ENCODE peak calls at places on chromosomes 16 and 17, in seven cellular contexts. One of them, this sample, is unnamed.

GRCh38 chr17:2385240-2386202 is 15.3 kb downstream of the MNT start:
- DNase-seq in CD8-positive, alpha-beta T cell: no peak
- DNase-seq in neural progenitor cell: no peak
- DNase-seq in mesendoderm: no peak
- DNase-seq in H9: no peak
- DNase-seq in Peyer's patch: no peak
- DNase-seq in dorsolateral prefrontal cortex: no peak
- DNase-seq in this sample: no peak

GRCh38 chr16:49608801-49609200 is 235.2 kb downstream of the C16orf78 start:
- DNase-seq in CD8-positive, alpha-beta T cell: no peak
- DNase-seq in neural progenitor cell: peak; percentile 53
- DNase-seq in mesendoderm: peak; percentile 78
- DNase-seq in H9: peak; percentile 50
- DNase-seq in Peyer's patch: no peak
- DNase-seq in dorsolateral prefrontal cortex: no peak
- DNase-seq in this sample: no peak

GRCh38 chr17:13106171-13106570 is 88.3 kb upstream of the ELAC2 start:
- DNase-seq in CD8-positive, alpha-beta T cell: no peak
- DNase-seq in neural progenitor cell: no peak
- DNase-seq in mesendoderm: no peak
- DNase-seq in H9: no peak
- DNase-seq in Peyer's patch: no peak
- DNase-seq in dorsolateral prefrontal cortex: no peak
- DNase-seq in this sample: no peak

GRCh38 chr17:1351275-1351674 is 48.7 kb downstream of the YWHAE start:
- DNase-seq in CD8-positive, alpha-beta T cell: no peak
- DNase-seq in neural progenitor cell: no peak
- DNase-seq in mesendoderm: no peak
- DNase-seq in H9: no peak
- DNase-seq in Peyer's patch: peak; percentile 30
- DNase-seq in dorsolateral prefrontal cortex: no peak
- DNase-seq in this sample: no peak

GRCh38 chr17:73585583-73585982 is 58.7 kb downstream of the SDK2 start:
- DNase-seq in CD8-positive, alpha-beta T cell: no peak
- DNase-seq in neural progenitor cell: no peak
- DNase-seq in mesendoderm: peak; percentile 57
- DNase-seq in H9: peak; percentile 62
- DNase-seq in Peyer's patch: no peak
- DNase-seq in dorsolateral prefrontal cortex: no peak
- DNase-seq in this sample: no peak

GRCh38 chr16:52741386-52741785 is 194.4 kb upstream of the TOX3 start:
- DNase-seq in CD8-positive, alpha-beta T cell: no peak
- DNase-seq in neural progenitor cell: peak; percentile 59
- DNase-seq in mesendoderm: peak; percentile 19
- DNase-seq in H9: peak; percentile 65
- DNase-seq in Peyer's patch: no peak
- DNase-seq in dorsolateral prefrontal cortex: no peak
- DNase-seq in this sample: no peak

GRCh38 chr16:80894091-80894490 is 89.7 kb upstream of the CDYL2 start:
- DNase-seq in CD8-positive, alpha-beta T cell: no peak
- DNase-seq in neural progenitor cell: no peak
- DNase-seq in mesendoderm: no peak
- DNase-seq in H9: no peak
- DNase-seq in Peyer's patch: no peak
- DNase-seq in dorsolateral prefrontal cortex: no peak
- DNase-seq in this sample: no peak

GRCh38 chr16:2520784-2521577 is 810 bp downstream of the AMDHD2 start:
- DNase-seq in CD8-positive, alpha-beta T cell: peak; percentile 59
- DNase-seq in neural progenitor cell: peak; percentile 53
- DNase-seq in mesendoderm: peak; percentile 68
- DNase-seq in H9: peak; percentile 45
- DNase-seq in Peyer's patch: peak; percentile 90
- DNase-seq in dorsolateral prefrontal cortex: no peak
- DNase-seq in this sample: peak; percentile 50

GRCh38 chr16:66422366-66422765 is 4.7 kb upstream of the BEAN1 start:
- DNase-seq in CD8-positive, alpha-beta T cell: no peak
- DNase-seq in neural progenitor cell: no peak
- DNase-seq in mesendoderm: no peak
- DNase-seq in H9: no peak
- DNase-seq in Peyer's patch: peak; percentile 40
- DNase-seq in dorsolateral prefrontal cortex: no peak
- DNase-seq in this sample: no peak

GRCh38 chr17:2952174-2952845 is 111.1 kb downstream of the OR1D5 start:
- DNase-seq in CD8-positive, alpha-beta T cell: no peak
- DNase-seq in neural progenitor cell: no peak
- DNase-seq in mesendoderm: no peak
- DNase-seq in H9: peak; percentile 16
- DNase-seq in Peyer's patch: peak; percentile 2
- DNase-seq in dorsolateral prefrontal cortex: no peak
- DNase-seq in this sample: no peak

GRCh38 chr16:55367301-55367745 is 43.3 kb downstream of the IRX6 start:
- DNase-seq in CD8-positive, alpha-beta T cell: no peak
- DNase-seq in neural progenitor cell: no peak
- DNase-seq in mesendoderm: no peak
- DNase-seq in H9: no peak
- DNase-seq in Peyer's patch: no peak
- DNase-seq in dorsolateral prefrontal cortex: no peak
- DNase-seq in this sample: no peak

GRCh38 chr17:16922386-16923096 is 49.4 kb downstream of the TNFRSF13B start:
- DNase-seq in CD8-positive, alpha-beta T cell: no peak
- DNase-seq in neural progenitor cell: no peak
- DNase-seq in mesendoderm: peak; percentile 47
- DNase-seq in H9: no peak
- DNase-seq in Peyer's patch: peak; percentile 26
- DNase-seq in dorsolateral prefrontal cortex: no peak
- DNase-seq in this sample: no peak

GRCh38 chr17:77407321-77408277 is 266.8 kb downstream of the SEC14L1 start:
- DNase-seq in CD8-positive, alpha-beta T cell: no peak
- DNase-seq in neural progenitor cell: no peak
- DNase-seq in mesendoderm: no peak
- DNase-seq in H9: no peak
- DNase-seq in Peyer's patch: no peak
- DNase-seq in dorsolateral prefrontal cortex: no peak
- DNase-seq in this sample: no peak
- H3K27ac ChIP-seq in CD8-positive, alpha-beta T cell: no peak overlapping the region
- H3K27ac ChIP-seq in neural progenitor cell: no peak overlapping the region
- H3K27ac ChIP-seq in mesendoderm: no peak overlapping the region
- H3K27ac ChIP-seq in H9: no peak overlapping the region
- H3K27ac ChIP-seq in Peyer's patch: peak overlapping the region; percentile 84
- H3K27ac ChIP-seq in dorsolateral prefrontal cortex: no peak overlapping the region
- H3K27ac ChIP-seq in this sample: peak overlapping the region; percentile 92

GRCh38 chr16:67518676-67519075 is 10.0 kb upstream of the RIPOR1 start:
- DNase-seq in CD8-positive, alpha-beta T cell: no peak
- DNase-seq in neural progenitor cell: no peak
- DNase-seq in mesendoderm: no peak
- DNase-seq in H9: no peak
- DNase-seq in Peyer's patch: no peak
- DNase-seq in dorsolateral prefrontal cortex: no peak
- DNase-seq in this sample: no peak
- H3K27ac ChIP-seq in CD8-positive, alpha-beta T cell: no peak overlapping the region
- H3K27ac ChIP-seq in neural progenitor cell: no peak overlapping the region
- H3K27ac ChIP-seq in mesendoderm: no peak overlapping the region
- H3K27ac ChIP-seq in H9: no peak overlapping the region
- H3K27ac ChIP-seq in Peyer's patch: no peak overlapping the region
- H3K27ac ChIP-seq in dorsolateral prefrontal cortex: no peak overlapping the region
- H3K27ac ChIP-seq in this sample: no peak overlapping the region

GRCh38 chr16:57042157-57043111 is 49.9 kb upstream of the CPNE2 start:
- DNase-seq in CD8-positive, alpha-beta T cell: peak; percentile 66
- DNase-seq in neural progenitor cell: no peak
- DNase-seq in mesendoderm: no peak
- DNase-seq in H9: no peak
- DNase-seq in Peyer's patch: peak; percentile 77
- DNase-seq in dorsolateral prefrontal cortex: no peak
- DNase-seq in this sample: no peak
- H3K27ac ChIP-seq in CD8-positive, alpha-beta T cell: peak overlapping the region; percentile 53
- H3K27ac ChIP-seq in neural progenitor cell: no peak overlapping the region
- H3K27ac ChIP-seq in mesendoderm: no peak overlapping the region
- H3K27ac ChIP-seq in H9: no peak overlapping the region
- H3K27ac ChIP-seq in Peyer's patch: peak overlapping the region; percentile 40
- H3K27ac ChIP-seq in dorsolateral prefrontal cortex: no peak overlapping the region
- H3K27ac ChIP-seq in this sample: peak overlapping the region; percentile 88

GRCh38 chr16:53817812-53818211 is 113.9 kb downstream of the FTO start:
- DNase-seq in CD8-positive, alpha-beta T cell: no peak
- DNase-seq in neural progenitor cell: no peak
- DNase-seq in mesendoderm: no peak
- DNase-seq in H9: no peak
- DNase-seq in Peyer's patch: no peak
- DNase-seq in dorsolateral prefrontal cortex: no peak
- DNase-seq in this sample: no peak
- H3K27ac ChIP-seq in CD8-positive, alpha-beta T cell: no peak overlapping the region
- H3K27ac ChIP-seq in neural progenitor cell: no peak overlapping the region
- H3K27ac ChIP-seq in mesendoderm: no peak overlapping the region
- H3K27ac ChIP-seq in H9: no peak overlapping the region
- H3K27ac ChIP-seq in Peyer's patch: no peak overlapping the region
- H3K27ac ChIP-seq in dorsolateral prefrontal cortex: no peak overlapping the region
- H3K27ac ChIP-seq in this sample: no peak overlapping the region

GRCh38 chr17:42402121-42402516 is 13.9 kb upstream of the STAT3 start:
- DNase-seq in CD8-positive, alpha-beta T cell: no peak
- DNase-seq in neural progenitor cell: no peak
- DNase-seq in mesendoderm: no peak
- DNase-seq in H9: no peak
- DNase-seq in Peyer's patch: peak; percentile 77
- DNase-seq in dorsolateral prefrontal cortex: no peak
- DNase-seq in this sample: no peak
- H3K27ac ChIP-seq in CD8-positive, alpha-beta T cell: no peak overlapping the region
- H3K27ac ChIP-seq in neural progenitor cell: peak overlapping the region; percentile 79
- H3K27ac ChIP-seq in mesendoderm: no peak overlapping the region
- H3K27ac ChIP-seq in H9: no peak overlapping the region
- H3K27ac ChIP-seq in Peyer's patch: peak overlapping the region; percentile 75
- H3K27ac ChIP-seq in dorsolateral prefrontal cortex: no peak overlapping the region
- H3K27ac ChIP-seq in this sample: no peak overlapping the region